ENCODE peak calls at places on chromosomes 7 and 10, in six cellular contexts. V is fibroblast of the aortic adventitia, C is OCI-LY7, J is left ventricle myocardium inferior, S is AG10803, E is fibroblast of mammary gland. R is an unnamed sample.

GRCh38 chr10:283916-284356 is 148.7 kb downstream of the ZMYND11 start:
- DNase-seq in V (no peak), S (no peak), E (no peak), J (no peak), C (no peak), R (no peak)

GRCh38 chr7:24715661-24716479 is 41.4 kb downstream of the GSDME start:
- DNase-seq in C (peak; percentile 90), S (peak; percentile 44), E (peak; percentile 39), V (no peak), J (no peak), R (peak; percentile 67)

GRCh38 chr10:75048669-75049098 is 62.8 kb upstream of the SAMD8 start:
- DNase-seq in J (no peak), V (peak; percentile 20), S (peak; percentile 58), C (no peak), E (peak; percentile 40), R (peak; percentile 15)

GRCh38 chr7:138872576-138872975 is 74.6 kb upstream of the ATP6V0A4 start:
- DNase-seq in V (peak; percentile 27), C (no peak), J (no peak), S (no peak), E (no peak), R (no peak)

GRCh38 chr10:6579193-6579903 is 728 bp downstream of the PRKCQ start:
- DNase-seq in E (no peak), V (no peak), J (no peak), C (peak; percentile 24), S (no peak), R (no peak)

GRCh38 chr7:142352543-142352942 is 94.7 kb upstream of the PRSS58 start:
- DNase-seq in V (no peak), J (no peak), E (no peak), S (no peak), C (no peak), R (no peak)

GRCh38 chr10:85124592-85124991 is 796.2 kb downstream of the CCSER2 start:
- DNase-seq in S (no peak), E (no peak), J (no peak), C (no peak), V (no peak), R (no peak)

GRCh38 chr10:18860591-18861205 is 187.9 kb upstream of the MALRD1 start:
- DNase-seq in V (peak; percentile 64), S (no peak), E (no peak), C (no peak), J (no peak), R (peak; percentile 16)

GRCh38 chr10:88385601-88386203 is 197.4 kb downstream of the RNLS start:
- DNase-seq in J (no peak), S (no peak), C (peak; percentile 96), E (no peak), V (no peak), R (no peak)

GRCh38 chr7:79217468-79217867 is 236.0 kb downstream of the MAGI2 start:
- DNase-seq in V (peak; percentile 25), E (no peak), C (no peak), S (peak; percentile 31), J (no peak), R (peak; percentile 20)

GRCh38 chr10:62732841-62733653 is 71.5 kb upstream of the ADO start:
- DNase-seq in E (peak; percentile 86), S (peak; percentile 68), C (peak; percentile 21), J (no peak), V (peak; percentile 36), R (peak; percentile 47)

GRCh38 chr10:111506266-111507034 is 429.6 kb downstream of the ADRA2A start:
- DNase-seq in C (no peak), J (no peak), V (no peak), S (no peak), E (no peak), R (no peak)

GRCh38 chr10:111565542-111565941 is 488.7 kb downstream of the ADRA2A start:
- DNase-seq in C (no peak), V (no peak), S (no peak), E (no peak), J (no peak), R (no peak)

GRCh38 chr10:6694447-6695155 is 114.5 kb upstream of the PRKCQ start:
- DNase-seq in E (peak; percentile 31), V (no peak), C (no peak), J (no peak), S (peak; percentile 28), R (no peak)

GRCh38 chr7:139776486-139777303 is 1.1 kb downstream of the HIPK2 start:
- DNase-seq in J (no peak), S (peak; percentile 60), V (peak; percentile 70), E (peak; percentile 40), C (peak; percentile 61), R (peak; percentile 76)

GRCh38 chr10:665579-666091 is 23.8 kb downstream of the DIP2C start:
- DNase-seq in E (peak; percentile 75), C (no peak), S (no peak), J (peak; percentile 49), V (peak; percentile 90), R (no peak)

GRCh38 chr10:110756886-110757285 is 112.8 kb downstream of the RBM20 start:
- DNase-seq in J (no peak), C (no peak), E (no peak), V (no peak), S (no peak), R (no peak)

GRCh38 chr7:141697211-141697871 is 4.6 kb downstream of the DENND11 start:
- DNase-seq in J (no peak), C (no peak), E (peak; percentile 63), S (peak; percentile 37), V (peak; percentile 10), R (peak; percentile 8)

GRCh38 chr7:149714910-149715471 is 58.4 kb downstream of the ZNF467 start:
- DNase-seq in C (no peak), S (peak; percentile 11), V (peak; percentile 12), J (no peak), E (no peak), R (no peak)

DNA sequence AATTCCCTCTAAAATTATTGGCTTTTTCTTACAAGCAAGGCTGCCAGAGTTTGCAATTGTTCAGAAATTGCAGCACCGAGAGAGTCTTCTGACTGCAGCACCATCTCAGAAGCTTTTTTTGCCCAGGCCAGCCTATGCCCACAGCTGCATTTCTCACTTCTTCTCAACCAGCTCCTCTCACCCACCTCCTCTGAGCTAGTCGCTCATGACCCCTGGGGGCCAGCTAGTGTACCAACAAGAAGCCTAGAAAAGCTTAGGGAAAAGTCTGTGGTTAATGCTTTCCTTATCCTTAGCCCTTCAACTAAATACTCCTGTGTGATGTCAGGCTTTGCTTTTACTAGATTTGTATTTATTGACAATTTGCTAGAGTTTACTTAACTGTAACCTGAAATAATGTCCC is 264.9 kb downstream of the HTR7 start:
- DNase-seq in E (peak; percentile 70), V (peak; percentile 77), J (peak; percentile 19), C (peak; percentile 28), S (no peak), R (peak; percentile 84)
- TF ChIP-seq CTCF in E (peak; percentile 67), V (peak; percentile 70), J (peak; percentile 44), C (peak; percentile 57), S (no peak), R (peak; percentile 88)

GRCh38 chr7:6680146-6680545 is 26.6 kb downstream of the ZNF12 start:
- DNase-seq in S (no peak), E (no peak), C (no peak), J (no peak), V (no peak), R (no peak)

GRCh38 chr7:6675807-6676405 is 30.8 kb downstream of the ZNF12 start:
- DNase-seq in V (peak; percentile 10), S (no peak), J (no peak), E (peak; percentile 14), C (no peak), R (no peak)
- H3K4me3 ChIP-seq in V (no peak overlapping the region), S (no peak overlapping the region), J (no peak overlapping the region), E (no peak overlapping the region), C (no peak overlapping the region), R (no peak overlapping the region)

GRCh38 chr7:129012641-129013040 is 42.3 kb downstream of the TNPO3 start:
- DNase-seq in J (no peak), V (no peak), C (no peak), S (no peak), E (no peak), R (no peak)
- TF ChIP-seq CTCF in J (no peak), V (no peak), C (no peak), S (no peak), E (no peak), R (no peak)

GRCh38 chr7:80636709-80637108 is 1.7 kb upstream of the CD36 start:
- DNase-seq in J (no peak), V (no peak), S (no peak), E (no peak), C (no peak), R (no peak)
- H3K4me3 ChIP-seq in J (peak overlapping the region; percentile 63), V (no peak overlapping the region), S (no peak overlapping the region), E (no peak overlapping the region), C (no peak overlapping the region), R (no peak overlapping the region)

GRCh38 chr7:133795061-133795460 is 332.1 kb upstream of the LRGUK start:
- DNase-seq in E (peak; percentile 21), C (no peak), J (no peak), V (no peak), S (no peak), R (no peak)

GRCh38 chr7:133790911-133791310 is 336.2 kb upstream of the LRGUK start:
- DNase-seq in V (no peak), S (no peak), E (no peak), J (no peak), C (no peak), R (no peak)

GRCh38 chr7:133794490-133794889 is 332.6 kb upstream of the LRGUK start:
- DNase-seq in C (no peak), V (no peak), S (peak; percentile 73), E (peak; percentile 44), J (no peak), R (peak; percentile 23)

GRCh38 chr7:133786401-133786937 is 340.7 kb upstream of the LRGUK start:
- DNase-seq in J (no peak), S (no peak), C (no peak), E (no peak), V (no peak), R (no peak)

GRCh38 chr7:133789951-133790350 is 337.2 kb upstream of the LRGUK start:
- DNase-seq in J (no peak), V (no peak), C (no peak), S (peak; percentile 64), E (no peak), R (peak; percentile 6)
- TF ChIP-seq CTCF in J (no peak), V (no peak), C (no peak), S (peak; percentile 18), E (no peak), R (no peak)